ENCODE peak calls at places on chromosomes 6 and 20, in ten cellular contexts. Z is stomach, Q is HCT116, J is body of pancreas, T is IMR-90, S is heart left ventricle, W is thyroid gland, I is A549, H is prostate gland, G is K562. L is an unnamed sample. For H3K4me1, the result is how much of the 10 kb centered on the place peaks cover.

GRCh38 chr6:14499309-14499708 is 381.7 kb downstream of the CD83 start:
- DNase-seq in T (no peak), Q (no peak), I (no peak), J (no peak), Z (no peak), S (no peak), H (no peak), W (no peak), G (no peak), L (no peak)

GRCh38 chr6:14281831-14282230 is 164.3 kb downstream of the CD83 start:
- DNase-seq in J (no peak), T (no peak), Q (no peak), S (no peak), H (no peak), I (no peak), G (no peak), Z (no peak), W (no peak), L (no peak)

GRCh38 chr20:54477556-54477955 is 2.2 kb downstream of the DOK5 start:
- DNase-seq in J (no peak), W (no peak), G (no peak), I (no peak), Q (no peak), Z (no peak), H (no peak), T (peak), S (no peak), L (no peak)

GRCh38 chr6:16651871-16652270 is 109.4 kb downstream of the ATXN1 start:
- DNase-seq in Q (no peak), W (no peak), H (peak), S (no peak), T (no peak), I (no peak), Z (no peak), J (no peak), G (no peak), L (no peak)

GRCh38 chr20:62929051-62929538 is 2.8 kb upstream of the DIDO1 start:
- DNase-seq in J (peak), S (peak), H (peak), G (peak), T (peak), Z (peak), I (no peak), Q (no peak), W (peak), L (peak)

GRCh38 chr6:24743265-24743943 is 24.4 kb upstream of the C6orf62 start:
- DNase-seq in Z (peak), J (peak), I (peak), S (peak), W (no peak), Q (peak), G (peak), H (peak), T (peak), L (no peak)

GRCh38 chr20:40160151-40160550 is 528.9 kb downstream of the MAFB start:
- DNase-seq in T (peak), J (peak), Q (peak), G (peak), S (peak), I (peak), W (peak), H (peak), Z (peak), L (no peak)

GRCh38 chr6:79468116-79468515 is 69.1 kb downstream of the LCA5 start:
- DNase-seq in W (no peak), J (no peak), Q (no peak), Z (no peak), I (no peak), H (no peak), G (no peak), T (peak), S (no peak), L (no peak)

GRCh38 chr6:41373367-41373918 is 38.0 kb downstream of the NCR2 start:
- DNase-seq in J (no peak), I (no peak), W (no peak), G (no peak), Q (no peak), Z (no peak), T (no peak), H (no peak), S (no peak), L (no peak)

GRCh38 chr6:56515081-56515905 is 127.4 kb downstream of the DST start:
- DNase-seq in J (peak), W (no peak), Q (no peak), G (no peak), Z (no peak), I (no peak), S (no peak), H (no peak), T (no peak), L (no peak)

GRCh38 chr6:111265842-111266241 is 178.5 kb downstream of the SLC16A10 start:
- DNase-seq in I (no peak), G (peak), Q (no peak), Z (no peak), H (no peak), J (no peak), W (no peak), S (no peak), T (peak), L (no peak)

GRCh38 chr6:163780993-163781392 is 366.5 kb downstream of the QKI start:
- DNase-seq in H (peak), Q (no peak), T (peak), Z (no peak), W (peak), J (no peak), I (no peak), G (no peak), S (peak), L (peak)

GRCh38 chr6:8207191-8207868 is 105.0 kb upstream of the EEF1E1 start:
- DNase-seq in H (no peak), I (no peak), G (no peak), S (no peak), T (no peak), Z (no peak), J (no peak), Q (no peak), W (no peak), L (no peak)

GRCh38 chr20:62511300-62511914 is 35.6 kb upstream of the GATA5 start:
- DNase-seq in S (no peak), H (no peak), J (no peak), I (no peak), G (peak), Q (no peak), T (no peak), W (no peak), Z (no peak), L (no peak)

GRCh38 chr20:63297371-63297781 is 4.4 kb downstream of the COL20A1 start:
- DNase-seq in G (no peak), Q (no peak), S (no peak), Z (no peak), H (no peak), I (no peak), W (no peak), J (no peak), T (no peak), L (no peak)

GRCh38 chr20:60378620-60379019 is 420.4 kb downstream of the CDH26 start:
- DNase-seq in S (no peak), G (no peak), I (no peak), J (no peak), Z (no peak), W (no peak), H (no peak), Q (no peak), T (no peak), L (no peak)

GRCh38 chr6:74280130-74280692 is 584.2 kb downstream of the CD109 start:
- DNase-seq in G (no peak), S (no peak), I (no peak), T (no peak), Q (no peak), W (no peak), Z (no peak), H (no peak), J (no peak), L (no peak)

GRCh38 chr20:14918981-14919380 is 581.6 kb upstream of the FLRT3 start:
- DNase-seq in J (no peak), G (no peak), I (no peak), Q (no peak), S (no peak), W (no peak), Z (no peak), T (no peak), H (no peak), L (no peak)

GRCh38 chr6:148857817-148858390 is 111.1 kb downstream of the UST start:
- DNase-seq in Q (no peak), I (no peak), Z (no peak), J (no peak), T (peak), S (no peak), H (no peak), W (no peak), G (no peak), L (no peak)

GRCh38 chr6:160028487-160029275 is 59.8 kb downstream of the IGF2R start:
- DNase-seq in J (no peak), H (no peak), Z (no peak), Q (no peak), S (no peak), W (no peak), I (no peak), G (no peak), T (no peak), L (no peak)

GRCh38 chr20:38127920-38128528 is 37.0 kb downstream of the TGM2 start:
- DNase-seq in T (no peak), H (no peak), Q (no peak), J (peak), Z (no peak), S (no peak), G (no peak), I (no peak), W (no peak), L (peak)

GRCh38 chr20:48951646-48952045 is 30.1 kb downstream of the ARFGEF2 start:
- DNase-seq in W (no peak), G (no peak), T (no peak), J (no peak), S (no peak), H (peak), I (no peak), Q (no peak), Z (no peak), L (no peak)
- H3K27ac ChIP-seq in W (no peak), G (no peak), T (no peak), J (no peak), S (no peak), H (peak), I (no peak), Q (no peak), Z (no peak), L (no peak)

GRCh38 chr6:137218473-137218916 is 690 bp downstream of the IFNGR1 start:
- DNase-seq in I (no peak), G (peak), T (peak), H (peak), J (peak), W (peak), S (no peak), Q (no peak), Z (no peak), L (no peak)
- TF ChIP-seq POLR2A in I (no peak), G (no peak), T (no peak), H (no peak), J (no peak), W (no peak), S (no peak), Q (no peak), Z (no peak), L (no peak)

GRCh38 chr6:75557068-75557467 is 44.6 kb upstream of the SENP6 start:
- DNase-seq in W (no peak), J (no peak), Z (no peak), H (no peak), G (no peak), Q (no peak), T (no peak), I (no peak), S (no peak), L (no peak)
- H3K4me1 ChIP-seq in W (under half), J (under half), Z (under half), H (under half), G (under half), Q (under half), T (under half), I (under half), S (under half), L (under half)

GRCh38 chr20:47786763-47787107 is 1.5 kb upstream of the SULF2 start:
- DNase-seq in G (no peak), I (no peak), Z (no peak), J (no peak), S (no peak), Q (no peak), H (no peak), W (no peak), T (no peak), L (no peak)
- H3K27ac ChIP-seq in G (no peak), I (no peak), Z (peak), J (no peak), S (peak), Q (no peak), H (peak), W (peak), T (no peak), L (no peak)